ENCODE peak calls at places on chromosomes 7 and 10, in seven cellular contexts. M, Z, T, F, S, E and W are unnamed samples.
A peak's percentile ranks its signal among the peaks of the same experiment; 100 is the strongest.

GRCh38 chr7:131031100-131031868 is 296.4 kb upstream of the MKLN1 start:
- DNase-seq in M (no peak), E (no peak), Z (no peak), T (no peak), F (no peak), S (no peak), W (no peak)

GRCh38 chr7:77696643-77697534 is 630 bp downstream of the RSBN1L start:
- DNase-seq in M (no peak), T (peak; percentile 67), F (peak; percentile 88), S (peak; percentile 55), Z (peak; percentile 48), E (peak; percentile 62), W (peak; percentile 54)

GRCh38 chr10:71999360-72000072 is 35.3 kb downstream of the CHST3 start:
- DNase-seq in Z (no peak), F (no peak), M (no peak), T (peak; percentile 76), S (peak; percentile 87), E (no peak), W (no peak)

GRCh38 chr7:159007308-159008054 is 137.2 kb downstream of the VIPR2 start:
- DNase-seq in Z (no peak), S (no peak), M (no peak), E (no peak), F (no peak), T (no peak), W (no peak)

GRCh38 chr10:119652361-119652760 is 1.2 kb downstream of the BAG3 start:
- DNase-seq in M (peak; percentile 23), T (peak; percentile 70), Z (no peak), S (peak; percentile 74), E (peak; percentile 79), F (no peak), W (no peak)

GRCh38 chr10:74634995-74635536 is 191.3 kb upstream of the KAT6B start:
- DNase-seq in Z (no peak), S (no peak), E (no peak), T (no peak), M (no peak), F (no peak), W (no peak)

GRCh38 chr7:49244543-49244942 is 320.2 kb downstream of the CDC14C start:
- DNase-seq in M (no peak), T (no peak), S (no peak), E (no peak), Z (no peak), F (no peak), W (no peak)

GRCh38 chr10:60872451-60872850 is 71.5 kb downstream of the RHOBTB1 start:
- DNase-seq in T (no peak), E (no peak), F (no peak), S (no peak), Z (no peak), M (no peak), W (no peak)

GRCh38 chr10:30857803-30858202 is 173.9 kb downstream of the ZNF438 start:
- DNase-seq in T (peak; percentile 63), E (peak; percentile 5), F (no peak), S (peak; percentile 31), M (no peak), Z (no peak), W (no peak)

GRCh38 chr10:13100349-13101294 is 659 bp downstream of the OPTN start:
- DNase-seq in S (peak; percentile 35), E (peak; percentile 37), Z (no peak), T (peak; percentile 42), F (peak; percentile 72), M (no peak), W (no peak)

GRCh38 chr7:3549598-3549997 is 248.5 kb downstream of the SDK1 start:
- DNase-seq in S (no peak), M (no peak), F (no peak), E (no peak), T (no peak), Z (no peak), W (no peak)

GRCh38 chr10:7477538-7478334 is 66.9 kb upstream of the SFMBT2 start:
- DNase-seq in F (no peak), T (no peak), M (no peak), E (no peak), S (no peak), Z (no peak), W (no peak)

GRCh38 chr7:73367006-73367405 is 39.0 kb downstream of the FKBP6 start:
- DNase-seq in S (no peak), E (no peak), Z (no peak), M (no peak), F (no peak), T (no peak), W (no peak)

GRCh38 chr7:138491612-138492386 is 31.7 kb downstream of the TRIM24 start:
- DNase-seq in E (no peak), M (no peak), F (no peak), Z (no peak), S (no peak), T (no peak), W (no peak)

GRCh38 chr7:158123753-158124152 is 463.9 kb downstream of the PTPRN2 start:
- DNase-seq in T (no peak), M (no peak), E (no peak), F (no peak), Z (no peak), S (no peak), W (no peak)

GRCh38 chr10:52004342-52004949 is 305.1 kb upstream of the CSTF2T start:
- DNase-seq in Z (no peak), T (peak; percentile 15), E (peak; percentile 54), F (no peak), S (peak; percentile 59), M (no peak), W (no peak)

GRCh38 chr10:119686465-119687191 is 35.4 kb downstream of the BAG3 start:
- DNase-seq in M (no peak), E (peak; percentile 95), Z (peak; percentile 82), S (peak; percentile 91), F (peak; percentile 90), T (peak; percentile 95), W (peak; percentile 84)

GRCh38 chr7:21338728-21339164 is 89.1 kb upstream of the SP4 start:
- DNase-seq in T (no peak), F (no peak), E (peak; percentile 33), Z (no peak), S (no peak), M (no peak), W (no peak)

GRCh38 chr10:102669206-102670064 is 25.2 kb downstream of the TRIM8 start:
- DNase-seq in Z (no peak), T (peak; percentile 50), S (no peak), E (peak; percentile 42), M (no peak), F (peak; percentile 86), W (no peak)
- TF ChIP-seq CTCF in Z (no peak), T (peak; percentile 35), S (no peak), E (peak; percentile 54), M (peak; percentile 73), F (peak; percentile 51), W (peak; percentile 27)

GRCh38 chr7:107501593-107501992 is 31.7 kb downstream of the GPR22 start:
- DNase-seq in M (no peak), E (peak; percentile 65), Z (no peak), F (no peak), S (peak; percentile 8), T (peak; percentile 15), W (no peak)
- TF ChIP-seq CTCF in M (peak; percentile 39), E (peak; percentile 29), Z (peak; percentile 44), F (peak; percentile 26), S (peak; percentile 37), T (peak; percentile 57), W (peak; percentile 24)

DNA sequence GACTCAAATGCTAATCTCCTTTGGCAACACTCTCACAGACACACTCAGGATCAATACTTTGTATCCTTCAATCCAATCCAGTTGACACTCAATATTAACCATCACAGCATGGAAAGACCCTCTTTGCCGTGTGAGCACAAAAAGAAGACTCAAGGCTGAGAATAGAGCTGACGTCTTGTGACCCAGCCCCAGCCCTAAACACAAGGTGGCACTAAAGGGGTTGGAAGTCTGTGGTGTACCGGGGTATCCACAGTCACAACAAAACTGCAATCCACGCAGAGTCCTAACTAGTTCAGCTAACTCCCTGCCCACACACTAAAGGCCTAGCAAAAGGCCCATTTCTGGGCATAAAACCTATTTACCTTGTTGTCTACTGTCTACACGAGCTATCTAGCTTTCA is 200.1 kb downstream of the ACTR3B start:
- DNase-seq in E (no peak), Z (no peak), F (no peak), T (no peak), M (no peak), S (no peak), W (no peak)
- TF ChIP-seq CTCF in E (no peak), Z (no peak), F (no peak), T (no peak), M (no peak), S (no peak), W (no peak)

DNA sequence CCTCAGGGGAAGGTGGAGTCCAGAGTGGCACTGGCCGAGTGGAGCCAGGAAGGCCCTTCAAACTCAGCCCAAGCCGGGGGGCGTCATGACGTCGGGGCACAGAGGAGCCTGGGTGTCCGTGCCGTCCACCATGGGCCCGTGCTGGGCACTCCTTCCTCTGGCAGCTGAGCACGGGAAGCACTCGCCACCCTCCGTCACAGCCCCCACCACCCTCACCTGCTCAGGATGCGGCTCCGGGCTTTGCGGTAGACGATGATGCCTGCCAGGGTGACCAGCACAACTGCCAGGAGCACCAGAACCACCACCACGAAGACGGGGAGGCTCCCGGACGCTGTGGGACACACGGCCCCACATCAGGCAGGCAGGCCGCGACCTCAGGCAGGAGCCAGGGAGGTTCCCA is 8.1 kb downstream of the ADAM8 start:
- DNase-seq in F (no peak), E (no peak), Z (no peak), S (no peak), T (no peak), M (no peak), W (no peak)
- TF ChIP-seq CTCF in F (no peak), E (no peak), Z (no peak), S (no peak), T (no peak), M (no peak), W (no peak)